ENCODE peak calls at places on chromosomes 2 and 18, in nine cellular contexts. D is stimulated activated CD4-positive, alpha-beta T cell treated with anti-CD3 and anti-CD28 coated beads, Interleukin-2, amount 100 ng/mL, for 48 hours; C is amniotic stem cell; M is activated CD8-positive, alpha-beta memory T cell treated with anti-CD3 and anti-CD28 coated beads for 1 hour; F is islet precursor cell; G is HuH-7; Z is substantia nigra; N is mucosa of descending colon; R is EH. Q is an unnamed sample.

GRCh38 chr2:144071461-144071860 is 448.5 kb downstream of the ZEB2 start:
- DNase-seq in D (no peak), C (no peak), M (no peak), F (no peak), G (no peak), Z (no peak), N (no peak), R (peak), Q (no peak)

GRCh38 chr2:191566347-191566746 is 111.6 kb upstream of the NABP1 start:
- DNase-seq in D (peak), C (peak), M (peak), F (peak), G (peak), Z (peak), N (no peak), R (peak), Q (peak)

GRCh38 chr2:65231121-65231520 is 3.5 kb downstream of the ACTR2 start:
- DNase-seq in D (no peak), C (no peak), M (no peak), F (no peak), G (no peak), Z (no peak), N (no peak), R (peak), Q (no peak)

GRCh38 chr18:50742947-50743346 is 76.9 kb downstream of the MRO start:
- DNase-seq in D (no peak), C (no peak), M (no peak), F (no peak), G (no peak), Z (no peak), N (no peak), R (no peak), Q (no peak)

GRCh38 chr18:50636366-50637057 is 76.6 kb downstream of the MAPK4 start:
- DNase-seq in D (no peak), C (no peak), M (no peak), F (no peak), G (no peak), Z (no peak), N (no peak), R (no peak), Q (no peak)

GRCh38 chr2:19124135-19124534 is 234.3 kb downstream of the OSR1 start:
- DNase-seq in D (no peak), C (peak), M (no peak), F (no peak), G (no peak), Z (no peak), N (no peak), R (peak), Q (no peak)

GRCh38 chr2:81976998-81977397 is 1672.4 kb upstream of the LRRTM1 start:
- DNase-seq in D (no peak), C (no peak), M (no peak), F (no peak), G (no peak), Z (no peak), N (no peak), R (no peak), Q (no peak)

GRCh38 chr2:164906947-164907346 is 48.4 kb downstream of the SLC38A11 start:
- DNase-seq in D (no peak), C (no peak), M (no peak), F (no peak), G (no peak), Z (no peak), N (no peak), R (no peak), Q (no peak)

GRCh38 chr2:31877008-31877407 is 133.8 kb downstream of the MEMO1 start:
- DNase-seq in D (no peak), C (no peak), M (no peak), F (no peak), G (peak), Z (no peak), N (no peak), R (peak), Q (no peak)

GRCh38 chr2:200847268-200847667 is 17.2 kb downstream of the CLK1 start:
- DNase-seq in D (no peak), C (no peak), M (no peak), F (no peak), G (no peak), Z (no peak), N (no peak), R (no peak), Q (no peak)

GRCh38 chr2:38978908-38979307 is 89.2 kb downstream of the ARHGEF33 start:
- DNase-seq in D (no peak), C (no peak), M (no peak), F (no peak), G (no peak), Z (no peak), N (no peak), R (no peak), Q (no peak)

GRCh38 chr2:191636235-191636543 is 41.7 kb upstream of the NABP1 start:
- DNase-seq in D (no peak), C (no peak), M (no peak), F (peak), G (no peak), Z (no peak), N (no peak), R (peak), Q (no peak)

GRCh38 chr18:6628189-6628588 is 101.3 kb upstream of the ARHGAP28 start:
- DNase-seq in D (no peak), C (no peak), M (no peak), F (no peak), G (no peak), Z (no peak), N (no peak), R (no peak), Q (no peak)

GRCh38 chr2:39216495-39217191 is 27.1 kb downstream of the CDKL4 start:
- DNase-seq in D (peak), C (no peak), M (no peak), F (no peak), G (peak), Z (no peak), N (peak), R (no peak), Q (peak)

GRCh38 chr2:197092431-197092830 is 165.9 kb upstream of the PGAP1 start:
- DNase-seq in D (no peak), C (peak), M (no peak), F (peak), G (no peak), Z (no peak), N (no peak), R (peak), Q (no peak)

GRCh38 chr18:5543036-5543671 is 643 bp downstream of the EPB41L3 start:
- DNase-seq in D (no peak), C (no peak), M (no peak), F (peak), G (no peak), Z (no peak), N (no peak), R (no peak), Q (no peak)

GRCh38 chr2:168566974-168567650 is 111.0 kb downstream of the CERS6 start:
- DNase-seq in D (no peak), C (no peak), M (no peak), F (no peak), G (no peak), Z (no peak), N (no peak), R (no peak), Q (no peak)

GRCh38 chr2:189393440-189394111 is 47.7 kb upstream of the WDR75 start:
- DNase-seq in D (no peak), C (peak), M (no peak), F (no peak), G (no peak), Z (no peak), N (no peak), R (peak), Q (no peak)

GRCh38 chr2:9095690-9096089 is 92.2 kb upstream of the MBOAT2 start:
- DNase-seq in D (no peak), C (no peak), M (no peak), F (peak), G (no peak), Z (peak), N (no peak), R (peak), Q (no peak)

GRCh38 chr18:57051586-57052044 is 95.3 kb upstream of the BOD1L2 start:
- DNase-seq in D (no peak), C (no peak), M (no peak), F (peak), G (no peak), Z (no peak), N (peak), R (no peak), Q (no peak)

GRCh38 chr2:6645004-6645403 is 220.7 kb downstream of the CMPK2 start:
- DNase-seq in D (no peak), C (no peak), M (no peak), F (no peak), G (no peak), Z (no peak), N (no peak), R (no peak), Q (no peak)

GRCh38 chr18:76847926-76848325 is 25.6 kb downstream of the ZNF236 start:
- DNase-seq in D (no peak), C (no peak), M (no peak), F (peak), G (peak), Z (no peak), N (no peak), R (no peak), Q (no peak)

GRCh38 chr2:241063093-241063551 is 39.0 kb downstream of the MTERF4 start:
- DNase-seq in D (no peak), C (no peak), M (no peak), F (no peak), G (no peak), Z (no peak), N (peak), R (no peak), Q (no peak)

GRCh38 chr2:222713007-222713406 is 41.5 kb downstream of the MOGAT1 start:
- DNase-seq in D (no peak), C (no peak), M (no peak), F (no peak), G (no peak), Z (no peak), N (no peak), R (no peak), Q (no peak)

GRCh38 chr2:72367530-72368225 is 220.0 kb upstream of the CYP26B1 start:
- DNase-seq in D (no peak), C (peak), M (no peak), F (peak), G (peak), Z (peak), N (no peak), R (peak), Q (no peak)

GRCh38 chr2:106843910-106844250 is 42.1 kb downstream of the ST6GAL2 start:
- DNase-seq in D (no peak), C (no peak), M (no peak), F (no peak), G (no peak), Z (no peak), N (no peak), R (no peak), Q (no peak)

GRCh38 chr2:207951734-207952480 is 73.4 kb downstream of the PLEKHM3 start:
- DNase-seq in D (no peak), C (no peak), M (no peak), F (no peak), G (no peak), Z (no peak), N (no peak), R (no peak), Q (no peak)

GRCh38 chr18:37383036-37383788 is 182.4 kb downstream of the CELF4 start:
- DNase-seq in D (no peak), C (no peak), M (no peak), F (no peak), G (no peak), Z (no peak), N (no peak), R (peak), Q (no peak)

GRCh38 chr18:63161728-63162195 is 157.8 kb downstream of the BCL2 start:
- DNase-seq in D (peak), C (peak), M (peak), F (peak), G (no peak), Z (no peak), N (peak), R (peak), Q (peak)

GRCh38 chr2:30990176-30990575 is 148.1 kb downstream of the GALNT14 start:
- DNase-seq in D (no peak), C (no peak), M (no peak), F (peak), G (no peak), Z (no peak), N (no peak), R (no peak), Q (no peak)

GRCh38 chr2:62814132-62814531 is 108.6 kb downstream of the EHBP1 start:
- DNase-seq in D (no peak), C (no peak), M (no peak), F (no peak), G (no peak), Z (no peak), N (no peak), R (peak), Q (no peak)

GRCh38 chr2:237478969-237479368 is 8.1 kb upstream of the MLPH start:
- DNase-seq in D (no peak), C (no peak), M (no peak), F (no peak), G (no peak), Z (no peak), N (no peak), R (no peak), Q (no peak)

GRCh38 chr2:116057538-116057937 is 1615.1 kb downstream of the DPP10 start:
- DNase-seq in D (no peak), C (no peak), M (no peak), F (peak), G (no peak), Z (no peak), N (no peak), R (no peak), Q (no peak)

GRCh38 chr2:195343942-195344530 is 313.0 kb upstream of the SLC39A10 start:
- DNase-seq in D (no peak), C (no peak), M (no peak), F (no peak), G (no peak), Z (no peak), N (no peak), R (peak), Q (no peak)

Q was measured in T-helper 2 cell treated with Interferon-gamma antibody and Interleukin-4, amounts not matched to agents 5 μg/mL and 100 μg/mL, for 36 hours.